ENCODE peak calls at places on chromosomes 4 and X, in four cellular contexts. G, U, J and N are unnamed samples.

GRCh38 chr4:1616574-1616964 is 67.5 kb downstream of the FAM53A start:
- DNase-seq in U (no peak), J (no peak), G (no peak), N (no peak)

GRCh38 chr4:108830509-108831244 is 67.8 kb upstream of the ETNPPL start:
- DNase-seq in G (peak; percentile 53), J (no peak), U (no peak), N (no peak)

GRCh38 chr4:3768842-3769641 is 2.9 kb downstream of the ADRA2C start:
- DNase-seq in U (no peak), G (no peak), J (no peak), N (no peak)

GRCh38 chrX:29143756-29144155 is 556.5 kb downstream of the IL1RAPL1 start:
- DNase-seq in G (no peak), U (no peak), J (no peak), N (no peak)

GRCh38 chr4:112038861-112039260 is 106.4 kb upstream of the FAM241A start:
- DNase-seq in G (no peak), J (peak; percentile 55), U (no peak), N (no peak)

GRCh38 chrX:6227445-6227820 is 1.2 kb downstream of the NLGN4X start:
- DNase-seq in U (no peak), G (no peak), J (no peak), N (no peak)

GRCh38 chrX:115399306-115399705 is 109.8 kb downstream of the LUZP4 start:
- DNase-seq in G (no peak), U (no peak), J (no peak), N (no peak)

GRCh38 chr4:101271516-101271915 is 75.8 kb downstream of the PPP3CA start:
- DNase-seq in U (no peak), J (no peak), G (no peak), N (no peak)

GRCh38 chrX:42577936-42578335 is 200.0 kb downstream of the PPP1R2C start:
- DNase-seq in J (no peak), G (peak; percentile 53), U (no peak), N (no peak)

GRCh38 chrX:93259029-93259428 is 414.3 kb downstream of the NAP1L3 start:
- DNase-seq in J (no peak), G (no peak), U (no peak), N (no peak)

GRCh38 chr4:82551734-82552133 is 10.1 kb downstream of the TMEM150C start:
- DNase-seq in G (no peak), J (no peak), U (no peak), N (no peak)

GRCh38 chrX:29662759-29663503 is 552.4 kb upstream of the MAGEB2 start:
- DNase-seq in U (peak; percentile 85), J (peak; percentile 83), G (peak; percentile 48), N (peak; percentile 78)

GRCh38 chrX:11499076-11500044 is 166.4 kb downstream of the ARHGAP6 start:
- DNase-seq in U (peak; percentile 34), J (peak; percentile 69), G (peak; percentile 34), N (no peak)

GRCh38 chrX:9336501-9336900 is 128.4 kb upstream of the TBL1X start:
- DNase-seq in U (no peak), J (no peak), G (no peak), N (no peak)

GRCh38 chr4:130141651-130142050 is 1045.7 kb downstream of the C4orf33 start:
- DNase-seq in U (no peak), J (no peak), G (no peak), N (no peak)

GRCh38 chr4:3075652-3075981 is 1.1 kb downstream of the HTT start:
- DNase-seq in G (no peak), J (no peak), U (no peak), N (no peak)

GRCh38 chr4:124640037-124640730 is 72.3 kb downstream of the ANKRD50 start:
- DNase-seq in G (no peak), J (peak; percentile 63), U (peak; percentile 44), N (peak; percentile 68)

GRCh38 chr4:129561886-129562285 is 465.9 kb downstream of the C4orf33 start:
- DNase-seq in J (no peak), G (no peak), U (no peak), N (no peak)

GRCh38 chr4:30714408-30715031 is 5.6 kb upstream of the PCDH7 start:
- DNase-seq in J (no peak), U (no peak), G (peak; percentile 79), N (no peak)

GRCh38 chr4:169618286-169618685 is 2.1 kb upstream of the CLCN3 start:
- DNase-seq in G (no peak), U (no peak), J (no peak), N (no peak)

GRCh38 chr4:174332741-174333493 is 49.2 kb downstream of the CEP44 start:
- DNase-seq in G (no peak), U (no peak), J (no peak), N (no peak)

GRCh38 chrX:49754238-49754857 is 58.6 kb upstream of the PAGE1 start:
- DNase-seq in J (no peak), G (peak; percentile 71), U (peak; percentile 0), N (no peak)

GRCh38 chr4:184102488-184102887 is 115.2 kb downstream of the ENPP6 start:
- DNase-seq in J (no peak), U (no peak), G (no peak), N (no peak)

GRCh38 chr4:22842360-22842759 is 149.6 kb downstream of the GBA3 start:
- DNase-seq in G (no peak), J (no peak), U (no peak), N (no peak)

GRCh38 chr4:2745981-2746806 is 9.9 kb downstream of the TNIP2 start:
- DNase-seq in U (no peak), G (peak; percentile 68), J (no peak), N (peak; percentile 10)

GRCh38 chr4:142500966-142501365 is 345.1 kb downstream of the INPP4B start:
- DNase-seq in J (no peak), G (peak; percentile 23), U (no peak), N (peak; percentile 13)

DNA sequence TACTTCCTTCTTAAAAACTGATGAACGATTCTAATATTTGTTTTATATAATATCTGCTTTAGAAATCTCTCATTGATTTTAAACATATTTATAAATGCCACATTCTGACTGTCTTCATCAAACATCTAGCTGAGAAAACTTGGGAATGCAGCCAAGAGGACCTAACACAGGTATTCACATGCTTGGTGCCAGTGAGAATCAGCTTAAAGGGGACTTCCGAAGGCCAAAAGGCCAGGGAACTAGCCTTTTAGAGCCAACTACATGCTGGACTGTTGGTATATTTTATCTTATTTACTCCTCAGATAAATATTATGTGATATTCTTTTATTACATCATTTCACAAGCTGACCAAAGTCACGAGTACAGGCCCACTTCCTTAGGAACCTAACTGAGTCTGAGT is 41.0 kb upstream of the PDLIM3 start:
- DNase-seq in U (no peak), J (no peak), G (no peak), N (no peak)
- H3K4me3 ChIP-seq in U (no peak overlapping the region), J (no peak overlapping the region), G (no peak overlapping the region), N (no peak overlapping the region)

DNA sequence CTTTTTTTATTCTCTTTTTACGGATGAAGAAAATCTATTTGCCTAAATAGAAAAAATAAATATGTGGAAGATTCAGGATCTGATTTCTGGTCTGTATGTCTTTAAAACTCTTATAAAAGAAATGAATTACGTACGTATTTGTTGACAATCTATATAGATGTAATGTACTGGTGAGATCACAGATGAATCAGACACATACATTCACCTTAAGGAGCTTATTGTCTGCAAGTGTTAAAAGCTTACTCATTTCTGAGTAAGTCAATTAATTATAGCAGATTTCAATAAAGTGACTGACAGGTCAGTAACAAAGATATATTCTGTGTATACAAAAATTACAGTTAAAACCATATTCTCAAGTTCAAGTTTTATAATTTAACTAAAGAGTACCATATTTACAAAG is 66.6 kb upstream of the NAF1 start:
- DNase-seq in G (no peak), J (no peak), U (no peak), N (no peak)
- H3K4me3 ChIP-seq in G (no peak overlapping the region), J (no peak overlapping the region), U (no peak overlapping the region), N (no peak overlapping the region)

GRCh38 chrX:1496076-1496475 is 40.9 kb downstream of the P2RY8 start:
- DNase-seq in U (no peak), J (no peak), G (no peak), N (no peak)

GRCh38 chrX:1502853-1503252 is 34.1 kb downstream of the P2RY8 start:
- DNase-seq in U (no peak), G (no peak), J (no peak), N (no peak)

GRCh38 chrX:1506916-1507315 is 30.1 kb downstream of the P2RY8 start:
- DNase-seq in U (no peak), J (no peak), G (no peak), N (no peak)

GRCh38 chrX:1502241-1502640 is 34.7 kb downstream of the P2RY8 start:
- DNase-seq in J (no peak), G (no peak), U (no peak), N (no peak)

DNA sequence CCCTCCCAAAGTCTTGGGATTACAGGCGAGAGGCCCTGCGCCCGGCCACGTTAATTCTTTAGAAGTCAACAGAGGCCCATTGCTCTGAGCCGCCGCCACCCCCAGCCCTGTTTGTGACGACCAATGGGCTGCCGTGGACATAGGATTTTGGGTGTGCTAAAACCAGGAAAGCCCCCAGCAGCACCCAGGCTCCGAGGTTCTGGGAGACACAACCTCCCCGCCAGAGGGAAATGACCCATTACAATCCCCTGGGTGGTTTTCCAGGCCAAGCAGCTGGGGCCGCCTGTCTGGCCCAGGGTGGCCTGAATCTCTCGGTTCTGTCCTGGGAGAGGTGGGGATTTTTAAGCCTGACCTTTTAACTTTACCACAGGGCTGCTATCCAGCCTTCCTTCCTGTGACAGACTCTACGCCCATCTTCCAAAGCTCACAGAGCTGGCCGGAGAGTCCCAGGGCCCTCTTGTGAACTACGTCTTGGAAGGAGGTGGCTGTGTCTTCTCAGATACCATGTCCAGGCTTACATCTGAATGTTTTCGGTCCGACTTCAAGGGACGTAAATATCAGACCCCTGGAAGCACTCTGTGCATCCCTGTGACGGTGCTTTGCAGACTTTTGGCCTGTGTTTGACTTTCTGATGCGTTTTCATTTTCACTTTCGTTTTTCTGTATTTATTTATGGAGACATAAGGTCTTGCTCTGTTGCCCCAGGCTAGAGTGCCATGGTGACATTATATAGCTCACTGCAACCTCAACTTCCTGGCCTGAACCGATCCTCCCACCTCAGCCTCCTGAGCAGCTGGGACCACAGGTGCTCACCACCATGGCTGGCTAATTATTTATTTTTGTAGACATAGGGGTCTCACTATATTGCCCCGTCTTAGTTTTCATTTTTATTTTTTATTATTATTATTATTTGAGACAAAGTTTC is 36.0 kb downstream of the P2RY8 start:
- DNase-seq in G (no peak), U (no peak), J (no peak), N (no peak)
- H3K4me3 ChIP-seq in G (no peak overlapping the region), U (no peak overlapping the region), J (no peak overlapping the region), N (no peak overlapping the region)

DNA sequence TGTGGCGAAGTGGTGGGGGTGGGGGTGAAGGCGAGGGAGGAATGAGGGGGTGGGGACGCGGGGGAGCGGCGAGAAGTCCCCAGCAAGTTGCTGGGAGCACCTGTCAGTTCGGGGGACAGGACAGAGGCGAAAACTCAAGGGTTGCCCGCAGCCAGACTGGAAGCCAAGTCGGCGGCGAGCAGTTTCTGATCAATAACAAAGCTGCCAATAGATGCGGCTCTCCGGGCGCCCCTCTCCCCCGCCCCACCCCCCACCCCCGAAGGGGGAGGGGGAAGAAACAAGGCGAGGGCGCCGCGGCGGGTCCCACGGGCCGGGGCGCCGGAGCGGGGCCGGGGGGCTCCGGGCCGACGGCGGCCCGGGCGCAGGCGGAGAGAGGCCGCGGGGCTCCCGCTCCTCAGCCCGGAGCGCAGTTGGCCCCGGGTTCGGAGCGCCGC is 414 bp downstream of the PDGFC start:
- DNase-seq in J (no peak), G (no peak), U (no peak), N (no peak)
- H3K4me3 ChIP-seq in J (peak overlapping the region; percentile 92), G (peak overlapping the region; percentile 59), U (peak overlapping the region; percentile 94), N (peak overlapping the region; percentile 89)